ENCODE peak calls at places on chromosome 5, in five cellular contexts. O, H, T, F and S are unnamed samples.

GRCh38 chr5:168683247-168683926 is 104.2 kb upstream of the PANK3 start:
- DNase-seq in O (no peak), H (no peak), T (no peak), F (no peak), S (no peak)

GRCh38 chr5:95861221-95861857 is 38.8 kb upstream of the GLRX start:
- DNase-seq in O (no peak), H (peak; percentile 70), T (no peak), F (no peak), S (peak; percentile 91)

GRCh38 chr5:138353550-138353893 is 1.0 kb downstream of the KDM3B start:
- DNase-seq in O (no peak), H (no peak), T (no peak), F (no peak), S (no peak)

GRCh38 chr5:172164773-172165212 is 23.2 kb downstream of the STK10 start:
- DNase-seq in O (no peak), H (no peak), T (no peak), F (no peak), S (peak; percentile 74)

GRCh38 chr5:4233671-4234070 is 638.0 kb downstream of the IRX1 start:
- DNase-seq in O (no peak), H (no peak), T (peak; percentile 14), F (no peak), S (peak; percentile 8)

GRCh38 chr5:168689278-168689677 is 110.1 kb upstream of the PANK3 start:
- DNase-seq in O (no peak), H (no peak), T (no peak), F (no peak), S (no peak)

GRCh38 chr5:172334196-172334595 is 50.6 kb upstream of the UBTD2 start:
- DNase-seq in O (no peak), H (no peak), T (no peak), F (no peak), S (peak; percentile 51)

GRCh38 chr5:15691536-15691935 is 191.6 kb downstream of the FBXL7 start:
- DNase-seq in O (no peak), H (no peak), T (no peak), F (no peak), S (no peak)

GRCh38 chr5:109945097-109945678 is 255.5 kb downstream of the MAN2A1 start:
- DNase-seq in O (no peak), H (no peak), T (no peak), F (no peak), S (no peak)

GRCh38 chr5:169980418-169981053 is at the start of gene INSYN2B:
- DNase-seq in O (no peak), H (peak; percentile 47), T (peak; percentile 77), F (peak; percentile 86), S (peak; percentile 80)

GRCh38 chr5:72441861-72442540 is 65.2 kb downstream of the ZNF366 start:
- DNase-seq in O (no peak), H (no peak), T (no peak), F (no peak), S (no peak)

GRCh38 chr5:23530571-23530970 is 23.2 kb downstream of the PRDM9 start:
- DNase-seq in O (no peak), H (no peak), T (no peak), F (no peak), S (no peak)

GRCh38 chr5:133106761-133107572 is 55.2 kb downstream of the HSPA4 start:
- DNase-seq in O (no peak), H (peak; percentile 53), T (no peak), F (no peak), S (no peak)

GRCh38 chr5:149129181-149129580 is 12.1 kb upstream of the ABLIM3 start:
- DNase-seq in O (no peak), H (no peak), T (peak; percentile 66), F (no peak), S (no peak)

GRCh38 chr5:77994943-77995342 is 218.8 kb upstream of the TBCA start:
- DNase-seq in O (no peak), H (no peak), T (no peak), F (no peak), S (no peak)

GRCh38 chr5:133365326-133365725 is 247.0 kb downstream of the FSTL4 start:
- DNase-seq in O (no peak), H (no peak), T (no peak), F (peak; percentile 27), S (no peak)

GRCh38 chr5:173823721-173824567 is 64.2 kb upstream of the CPEB4 start:
- DNase-seq in O (no peak), H (no peak), T (peak; percentile 90), F (no peak), S (no peak)

GRCh38 chr5:159800131-159800830 is 116.0 kb upstream of the ADRA1B start:
- DNase-seq in O (no peak), H (no peak), T (no peak), F (no peak), S (no peak)

GRCh38 chr5:149917073-149917676 is 27.4 kb downstream of the PDE6A start:
- DNase-seq in O (no peak), H (no peak), T (no peak), F (no peak), S (no peak)

GRCh38 chr5:16983022-16983639 is 47.0 kb upstream of the MYO10 start:
- DNase-seq in O (peak; percentile 24), H (no peak), T (peak; percentile 40), F (no peak), S (peak; percentile 86)

GRCh38 chr5:68171101-68171558 is 44.4 kb upstream of the PIK3R1 start:
- DNase-seq in O (no peak), H (peak; percentile 47), T (no peak), F (no peak), S (no peak)

GRCh38 chr5:97452646-97453045 is 269.6 kb upstream of the RIOK2 start:
- DNase-seq in O (no peak), H (no peak), T (no peak), F (no peak), S (no peak)

GRCh38 chr5:144549580-144549979 is 378.9 kb downstream of the KCTD16 start:
- DNase-seq in O (no peak), H (no peak), T (no peak), F (no peak), S (no peak)